ENCODE peak calls at places on chromosomes 11 and 22, in seven cellular contexts. C, U, B, L, V, M and O are unnamed samples.

GRCh38 chr11:85844439-85845051 is 10.6 kb upstream of the CCDC83 start:
- DNase-seq in M (no peak), B (peak), C (no peak), U (no peak), V (peak), L (no peak), O (no peak)

GRCh38 chr11:121521145-121522042 is 68.6 kb upstream of the SORL1-AS1 start:
- DNase-seq in U (no peak), C (no peak), V (no peak), B (peak), M (no peak), L (no peak), O (no peak)

GRCh38 chr22:45211435-45211834 is 29.3 kb downstream of the KIAA0930 start:
- DNase-seq in L (no peak), B (peak), V (no peak), C (no peak), U (no peak), M (no peak), O (no peak)

GRCh38 chr22:25702046-25702445 is 39.9 kb upstream of the MYO18B start:
- DNase-seq in U (no peak), V (peak), C (no peak), B (peak), M (no peak), L (no peak), O (peak)

GRCh38 chr11:17743808-17744119 is 9.2 kb downstream of the KCNC1 start:
- DNase-seq in V (peak), M (no peak), B (peak), U (no peak), L (no peak), C (no peak), O (no peak)

GRCh38 chr11:15453211-15453715 is 338.5 kb downstream of the INSC start:
- DNase-seq in M (no peak), U (no peak), B (no peak), C (no peak), V (no peak), L (no peak), O (no peak)

GRCh38 chr11:134890446-134890845 is 478.4 kb upstream of the B3GAT1 start:
- DNase-seq in C (no peak), V (no peak), B (no peak), U (no peak), L (no peak), M (no peak), O (no peak)

GRCh38 chr11:20029193-20029592 is 131.1 kb downstream of the DBX1 start:
- DNase-seq in L (no peak), V (no peak), U (no peak), B (no peak), C (no peak), M (no peak), O (no peak)

GRCh38 chr11:117544431-117544830 is 216.8 kb downstream of the CEP164 start:
- DNase-seq in C (no peak), U (no peak), V (no peak), M (no peak), B (no peak), L (no peak), O (no peak)

GRCh38 chr11:61639816-61640443 is 40.3 kb upstream of the DAGLA start:
- DNase-seq in M (no peak), B (peak), L (no peak), V (peak), U (no peak), C (no peak), O (no peak)